ENCODE peak calls at places on chromosomes 1 and 21, in six cellular contexts. Y is cardiac muscle cell, A is pancreas, F is psoas muscle, R is upper lobe of right lung, O is brain microvascular endothelial cell. W is an unnamed sample.

GRCh38 chr21:35505067-35505466 is 456.0 kb upstream of the RUNX1 start:
- DNase-seq in Y (no peak), A (no peak), F (no peak), R (no peak), O (no peak), W (no peak)

GRCh38 chr1:26972390-26972789 is 12.1 kb upstream of the KDF1 start:
- DNase-seq in Y (no peak), A (no peak), F (no peak), R (no peak), O (no peak), W (no peak)

GRCh38 chr1:31413405-31414005 is 492 bp downstream of the SERINC2 start:
- DNase-seq in Y (peak; percentile 56), A (peak; percentile 84), F (peak; percentile 95), R (peak; percentile 93), O (peak; percentile 10), W (no peak)

GRCh38 chr1:21922103-21923014 is 14.8 kb downstream of the HSPG2 start:
- DNase-seq in Y (no peak), A (no peak), F (no peak), R (no peak), O (no peak), W (no peak)

GRCh38 chr1:170663011-170663410 is 920 bp upstream of the PRRX1 start:
- DNase-seq in Y (no peak), A (no peak), F (no peak), R (no peak), O (peak; percentile 7), W (no peak)

GRCh38 chr1:186798960-186799688 is 29.6 kb upstream of the PLA2G4A start:
- DNase-seq in Y (no peak), A (no peak), F (no peak), R (no peak), O (no peak), W (no peak)

GRCh38 chr1:230127105-230128054 is 60.3 kb downstream of the GALNT2 start:
- DNase-seq in Y (no peak), A (no peak), F (no peak), R (no peak), O (no peak), W (no peak)

GRCh38 chr1:159188375-159188788 is 16.3 kb upstream of the ACKR1 start:
- DNase-seq in Y (peak; percentile 89), A (peak; percentile 55), F (peak; percentile 76), R (peak; percentile 79), O (peak; percentile 11), W (no peak)

GRCh38 chr1:1003618-1004419 is 3.9 kb upstream of the HES4 start:
- DNase-seq in Y (no peak), A (no peak), F (peak; percentile 46), R (peak; percentile 62), O (no peak), W (no peak)

GRCh38 chr1:145961425-145962156 is 2.8 kb downstream of the ANKRD34A start:
- DNase-seq in Y (peak; percentile 47), A (peak; percentile 48), F (peak; percentile 76), R (peak; percentile 75), O (no peak), W (no peak)

GRCh38 chr1:2466834-2467554 is 9.1 kb upstream of the PLCH2 start:
- DNase-seq in Y (no peak), A (no peak), F (no peak), R (no peak), O (no peak), W (no peak)

GRCh38 chr1:162972768-162973167 is 96.4 kb upstream of the RGS4 start:
- DNase-seq in Y (no peak), A (no peak), F (no peak), R (no peak), O (no peak), W (no peak)

GRCh38 chr1:241762713-241763339 is 85.2 kb upstream of the EXO1 start:
- DNase-seq in Y (no peak), A (no peak), F (no peak), R (no peak), O (no peak), W (no peak)

GRCh38 chr1:165734906-165735305 is 33.8 kb downstream of the TMCO1 start:
- DNase-seq in Y (no peak), A (no peak), F (no peak), R (no peak), O (no peak), W (no peak)

GRCh38 chr1:167165948-167166702 is 54.6 kb upstream of the POU2F1 start:
- DNase-seq in Y (peak; percentile 77), A (no peak), F (no peak), R (no peak), O (peak; percentile 51), W (no peak)

GRCh38 chr1:905811-906531 is 17.8 kb upstream of the SAMD11 start:
- DNase-seq in Y (no peak), A (peak; percentile 16), F (peak; percentile 52), R (peak; percentile 64), O (no peak), W (no peak)

GRCh38 chr1:167775178-167775577 is 53.4 kb downstream of the MPZL1 start:
- DNase-seq in Y (no peak), A (no peak), F (no peak), R (no peak), O (peak; percentile 62), W (no peak)

GRCh38 chr1:38053416-38054091 is 7.0 kb upstream of the POU3F1 start:
- DNase-seq in Y (no peak), A (no peak), F (no peak), R (no peak), O (no peak), W (no peak)

GRCh38 chr1:64942648-64943047 is 23.7 kb downstream of the JAK1 start:
- DNase-seq in Y (no peak), A (no peak), F (no peak), R (no peak), O (no peak), W (no peak)

GRCh38 chr1:154386643-154387352 is 18.3 kb upstream of the IL6R start:
- DNase-seq in Y (no peak), A (no peak), F (no peak), R (peak; percentile 52), O (no peak), W (no peak)

GRCh38 chr1:2233468-2233867 is 5.3 kb downstream of the SKI start:
- DNase-seq in Y (no peak), A (peak; percentile 15), F (no peak), R (no peak), O (no peak), W (no peak)

GRCh38 chr1:161172776-161173376 is 4.4 kb downstream of the B4GALT3 start:
- DNase-seq in Y (no peak), A (no peak), F (peak; percentile 72), R (no peak), O (peak; percentile 86), W (no peak)

GRCh38 chr1:2208309-2209239 is 14.0 kb upstream of the FAAP20 start:
- DNase-seq in Y (no peak), A (peak; percentile 84), F (peak; percentile 64), R (peak; percentile 91), O (peak; percentile 73), W (no peak)

GRCh38 chr21:36839123-36839522 is 127.3 kb downstream of the HLCS start:
- DNase-seq in Y (no peak), A (no peak), F (no peak), R (no peak), O (peak; percentile 75), W (no peak)

GRCh38 chr1:236516929-236517704 is 6.7 kb upstream of the LGALS8 start:
- DNase-seq in Y (no peak), A (no peak), F (no peak), R (no peak), O (peak; percentile 54), W (no peak)

GRCh38 chr21:16376673-16377072 is 646.9 kb downstream of the USP25 start:
- DNase-seq in Y (peak; percentile 62), A (no peak), F (no peak), R (no peak), O (no peak), W (no peak)

GRCh38 chr1:52970149-52970548 is 43.1 kb downstream of the SCP2 start:
- DNase-seq in Y (peak; percentile 20), A (no peak), F (no peak), R (no peak), O (no peak), W (peak; percentile 10)

GRCh38 chr1:21126324-21126723 is 50.4 kb downstream of the EIF4G3 start:
- DNase-seq in Y (no peak), A (no peak), F (no peak), R (no peak), O (no peak), W (no peak)

GRCh38 chr21:44761011-44761729 is 40.5 kb downstream of the UBE2G2 start:
- DNase-seq in Y (peak; percentile 30), A (no peak), F (no peak), R (no peak), O (no peak), W (no peak)
- TF ChIP-seq CTCF in Y (peak; percentile 29), A (no peak), F (no peak), R (peak; percentile 25), O (peak; percentile 49), W (peak; percentile 43)

DNA sequence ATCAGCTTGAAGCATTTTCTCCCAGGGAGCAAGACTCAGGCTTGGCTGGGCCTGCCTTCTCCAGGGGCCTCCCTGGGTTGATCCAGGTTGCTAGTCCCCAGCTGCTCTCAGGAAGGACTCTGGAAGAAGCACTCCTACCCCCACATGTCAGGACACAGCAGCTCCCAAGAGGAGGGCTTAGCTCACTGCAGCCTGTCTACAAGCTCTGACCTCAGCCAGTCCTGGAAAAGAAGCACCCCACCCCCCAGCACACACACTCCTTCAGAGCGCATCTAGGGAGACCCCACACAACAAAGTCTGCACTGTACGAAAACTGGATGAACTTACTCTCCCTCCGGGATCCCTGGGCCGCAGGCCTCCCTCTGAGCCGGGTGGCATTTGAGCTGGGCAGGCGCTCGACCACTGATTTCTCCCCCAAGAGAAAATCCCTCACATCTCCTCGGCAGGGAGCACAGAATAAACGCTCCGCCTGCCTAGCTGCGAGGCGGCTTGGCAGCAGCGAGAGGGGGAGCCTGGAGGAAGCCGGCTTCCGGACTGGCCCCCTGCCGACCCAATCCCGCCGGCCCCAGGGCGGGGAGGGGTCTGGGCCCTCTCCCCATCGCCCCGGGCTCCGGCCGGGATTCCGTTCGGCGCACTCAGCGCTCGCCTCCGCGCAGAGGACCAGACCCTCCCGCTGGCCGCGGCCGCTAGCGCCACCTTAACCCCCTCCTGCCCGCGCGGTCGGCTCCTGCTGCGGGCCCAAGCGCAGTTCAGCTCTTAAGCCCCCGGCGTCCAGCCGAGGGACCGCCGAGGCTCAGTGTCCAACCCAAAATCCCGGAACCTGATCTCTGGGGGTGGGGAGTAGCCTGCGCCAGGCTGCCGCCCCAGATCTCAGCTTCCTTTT is at the start of gene KCNA2:
- DNase-seq in Y (peak; percentile 76), A (peak; percentile 53), F (peak; percentile 71), R (peak; percentile 68), O (no peak), W (no peak)
- H3K27me3 ChIP-seq in Y (peaks cover 84% of the 10 kb centered on the region), A (peaks cover 2% of the 10 kb centered on the region), F (peaks cover 7% of the 10 kb centered on the region), R (peaks cover 51% of the 10 kb centered on the region), O (peaks cover 42% of the 10 kb centered on the region), W (peaks cover 56% of the 10 kb centered on the region)

DNA sequence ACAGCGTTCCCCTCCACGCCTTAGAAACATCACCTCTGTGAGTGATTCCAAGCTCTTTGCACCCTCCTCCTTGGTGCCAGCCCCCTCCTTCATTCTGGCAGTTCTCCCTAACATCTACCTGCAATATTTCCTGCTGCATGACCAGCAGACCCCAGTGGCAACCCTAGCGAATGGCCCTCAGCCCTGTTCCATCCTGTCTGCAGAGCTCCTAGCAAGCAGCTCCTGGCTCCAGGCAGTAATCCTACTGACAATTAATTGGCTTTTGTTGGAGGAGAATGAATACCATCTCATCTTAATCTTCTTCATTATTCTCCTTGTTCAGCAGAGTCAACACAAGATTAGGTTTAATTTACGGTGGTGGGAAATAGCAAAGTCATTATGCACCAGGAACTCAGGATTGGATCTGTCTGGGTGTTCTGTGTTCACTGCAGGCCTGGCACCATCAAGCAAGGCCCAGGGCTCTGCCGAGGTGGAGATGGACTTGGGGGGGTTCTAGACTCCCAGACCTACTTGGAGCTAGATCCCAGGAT is 12.4 kb downstream of the FBXO2 start:
- DNase-seq in Y (no peak), A (no peak), F (no peak), R (no peak), O (no peak), W (no peak)
- TF ChIP-seq CTCF in Y (no peak), A (no peak), F (no peak), R (no peak), O (no peak), W (no peak)

GRCh38 chr1:152380932-152381331 is 21.1 kb upstream of the FLG2 start:
- DNase-seq in Y (no peak), A (no peak), F (no peak), R (no peak), O (no peak), W (no peak)
- H3K27me3 ChIP-seq in Y (no peaks in the 10 kb centered on the region), A (no peaks in the 10 kb centered on the region), F (no peaks in the 10 kb centered on the region), R (no peaks in the 10 kb centered on the region), O (no peaks in the 10 kb centered on the region), W (no peaks in the 10 kb centered on the region)

W was measured in kidney epithelial cell.